ENCODE peak calls at places on chromosomes 1 and 21, in ten cellular contexts. D is heart left ventricle, U is progenitor cell of endocrine pancreas, V is esophagus squamous epithelium, E is OCI-LY7, Z is cardiac muscle cell, P is fibroblast of pulmonary artery, G is left ventricle myocardium inferior, L is RWPE1, O is prostate gland. F is an unnamed sample.

GRCh38 chr1:158458263-158458662 is 3.4 kb upstream of the OR10K1 start:
- DNase-seq in O (no peak), Z (no peak), U (no peak), D (no peak), P (no peak), G (no peak), L (no peak), V (no peak), E (no peak), F (peak; percentile 2)

GRCh38 chr21:35014302-35015044 is 34.6 kb downstream of the RUNX1 start:
- DNase-seq in U (no peak), D (no peak), G (no peak), V (no peak), L (peak; percentile 9), P (no peak), Z (no peak), E (no peak), O (no peak), F (no peak)

GRCh38 chr1:78658901-78659300 is 9.3 kb downstream of the IFI44 start:
- DNase-seq in Z (peak; percentile 53), D (no peak), P (peak; percentile 11), O (no peak), U (no peak), E (no peak), G (no peak), L (no peak), V (no peak), F (no peak)

GRCh38 chr21:33419538-33420123 is 16.4 kb downstream of the IFNGR2 start:
- DNase-seq in Z (no peak), U (no peak), E (no peak), D (peak; percentile 67), L (no peak), G (no peak), O (no peak), P (peak; percentile 74), V (no peak), F (peak; percentile 42)

GRCh38 chr1:27000817-27001460 is 7.4 kb downstream of the TRNP1 start:
- DNase-seq in Z (no peak), P (peak; percentile 62), L (no peak), D (no peak), V (no peak), U (no peak), G (no peak), E (no peak), O (no peak), F (peak; percentile 58)

GRCh38 chr1:99266731-99267130 is 2.4 kb downstream of the PLPPR4 start:
- DNase-seq in D (no peak), V (no peak), G (no peak), P (peak; percentile 40), O (no peak), E (no peak), Z (no peak), L (no peak), U (no peak), F (peak; percentile 87)

GRCh38 chr1:169184812-169185211 is 78.3 kb downstream of the ATP1B1 start:
- DNase-seq in P (no peak), G (no peak), V (no peak), Z (peak; percentile 32), D (no peak), E (no peak), O (no peak), L (no peak), U (no peak), F (no peak)

GRCh38 chr1:206672011-206672688 is 12.6 kb upstream of the MAPKAPK2 start:
- DNase-seq in V (no peak), O (no peak), L (no peak), Z (no peak), G (no peak), E (no peak), P (no peak), D (no peak), U (no peak), F (no peak)

GRCh38 chr1:58925247-58925646 is 141.4 kb upstream of the JUN start:
- DNase-seq in P (no peak), D (no peak), Z (no peak), V (no peak), O (no peak), U (no peak), L (no peak), G (no peak), E (no peak), F (no peak)

GRCh38 chr1:222546548-222547259 is 1.2 kb downstream of the HHIPL2 start:
- DNase-seq in E (no peak), Z (peak; percentile 3), V (no peak), U (no peak), G (no peak), O (no peak), D (no peak), P (peak; percentile 78), L (peak; percentile 75), F (peak; percentile 82)

GRCh38 chr1:245984390-245985155 is 522.5 kb downstream of the SMYD3 start:
- DNase-seq in U (no peak), G (no peak), Z (no peak), L (no peak), E (no peak), P (no peak), V (no peak), O (no peak), D (no peak), F (no peak)

GRCh38 chr1:3114131-3114744 is 45.2 kb downstream of the PRDM16 start:
- DNase-seq in L (no peak), P (no peak), O (no peak), U (no peak), E (no peak), D (no peak), V (no peak), G (no peak), Z (no peak), F (no peak)

GRCh38 chr1:15364740-15365139 is 44.9 kb upstream of the EFHD2 start:
- DNase-seq in U (no peak), O (no peak), P (no peak), E (no peak), G (no peak), L (peak; percentile 36), D (no peak), Z (no peak), V (no peak), F (no peak)
- TF ChIP-seq CTCF in U (no peak), O (no peak), P (no peak), E (no peak), G (no peak), L (no peak), D (no peak), Z (no peak), V (peak; percentile 8), F (no peak)

GRCh38 chr1:204301171-204301957 is 58.4 kb downstream of the PLEKHA6 start:
- DNase-seq in E (no peak), O (peak; percentile 83), U (no peak), D (no peak), P (no peak), Z (no peak), V (no peak), L (peak; percentile 91), G (no peak), F (no peak)

GRCh38 chr1:204304067-204304466 is 55.7 kb downstream of the PLEKHA6 start:
- DNase-seq in Z (no peak), L (no peak), U (no peak), O (no peak), P (peak; percentile 25), V (no peak), D (no peak), E (no peak), G (no peak), F (no peak)

GRCh38 chr1:204306076-204306475 is 53.7 kb downstream of the PLEKHA6 start:
- DNase-seq in L (no peak), G (no peak), D (no peak), O (no peak), V (no peak), P (no peak), U (no peak), Z (no peak), E (no peak), F (no peak)

GRCh38 chr1:204299828-204300365 is 59.8 kb downstream of the PLEKHA6 start:
- DNase-seq in V (no peak), Z (no peak), E (no peak), L (no peak), G (no peak), O (no peak), P (no peak), U (no peak), D (no peak), F (no peak)

GRCh38 chr1:204302769-204303168 is 57.0 kb downstream of the PLEKHA6 start:
- DNase-seq in U (no peak), G (no peak), L (no peak), Z (no peak), E (no peak), D (no peak), P (no peak), V (no peak), O (no peak), F (no peak)
- TF ChIP-seq CTCF in U (no peak), G (no peak), L (no peak), Z (no peak), E (no peak), D (no peak), P (no peak), V (no peak), O (no peak), F (no peak)

DNA sequence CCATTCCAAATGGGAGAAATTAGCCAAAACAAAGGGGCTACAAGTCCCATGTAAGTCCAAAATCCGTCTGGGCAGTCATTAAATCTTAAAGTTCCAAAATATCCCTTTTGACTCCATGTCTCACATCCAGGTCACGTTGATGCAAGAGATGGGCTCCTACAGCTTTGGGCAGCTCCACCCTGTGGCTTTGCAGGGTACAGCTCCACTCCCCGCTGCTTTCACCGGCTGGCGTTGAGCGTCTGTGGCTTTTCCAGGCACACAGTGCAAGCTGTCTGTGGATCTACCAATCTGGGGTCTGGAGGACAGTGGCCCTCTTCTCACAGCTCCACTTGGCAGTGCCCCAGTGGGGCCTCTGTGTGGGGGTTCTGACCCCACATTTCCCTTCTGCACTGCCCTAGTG is 130.2 kb downstream of the TPR start:
- DNase-seq in Z (peak; percentile 25), P (peak; percentile 21), L (no peak), O (no peak), U (no peak), E (peak; percentile 29), D (no peak), V (no peak), G (no peak), F (no peak)
- TF ChIP-seq CTCF in Z (peak; percentile 51), P (peak; percentile 44), L (no peak), O (no peak), U (peak; percentile 38), E (peak; percentile 68), D (no peak), V (no peak), G (no peak), F (peak; percentile 34)

GRCh38 chr1:147223740-147224615 is 1.2 kb downstream of the FMO5 start:
- DNase-seq in E (no peak), D (no peak), U (no peak), P (no peak), G (no peak), L (no peak), V (no peak), Z (peak; percentile 13), O (no peak), F (no peak)

DNA sequence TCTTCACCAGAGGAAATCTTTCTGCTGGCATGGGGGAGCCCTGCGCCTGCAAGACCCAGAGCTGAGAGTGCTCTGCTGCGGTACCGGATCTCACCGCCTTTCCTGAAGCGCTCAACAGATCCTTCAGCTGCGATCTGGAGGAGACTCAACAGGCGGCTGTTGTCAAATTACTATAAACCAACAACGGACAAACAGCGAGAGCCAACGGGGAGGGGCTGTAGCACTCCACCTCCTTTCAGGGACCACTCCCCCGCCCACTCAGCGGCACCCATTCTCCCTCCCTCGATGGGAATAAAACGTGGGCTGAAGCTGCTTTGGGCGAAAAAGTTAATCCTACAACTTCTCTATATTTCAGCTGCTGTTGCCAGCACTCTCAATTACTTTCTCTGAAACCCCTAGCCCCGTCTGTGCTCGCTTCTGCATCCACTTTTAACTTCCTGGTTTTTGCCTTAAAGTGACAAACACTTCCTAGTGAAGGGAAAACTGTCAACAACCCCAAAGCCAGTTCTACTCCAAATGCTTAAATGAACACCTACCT is at the start of gene FMO5:
- DNase-seq in V (no peak), O (peak; percentile 68), D (peak; percentile 70), G (peak; percentile 76), E (peak; percentile 66), Z (peak; percentile 59), P (peak; percentile 75), U (no peak), L (peak; percentile 11), F (peak; percentile 62)
- TF ChIP-seq CTCF in V (peak; percentile 15), O (peak; percentile 8), D (no peak), G (peak; percentile 49), E (peak; percentile 22), Z (peak; percentile 12), P (peak; percentile 19), U (peak; percentile 14), L (no peak), F (peak; percentile 36)